ENCODE peak calls at places on chromosomes 13 and 19, in ten cellular contexts. One of them, this sample, is unnamed.

GRCh38 chr13:112066624-112067004 is 335 bp upstream of the SOX1 start:
- DNase-seq in omental fat pad: no peak
- DNase-seq in lower lobe of right lung: peak
- DNase-seq in stomach: no peak
- DNase-seq in choroid plexus epithelial cell: no peak
- DNase-seq in heart left ventricle: no peak
- DNase-seq in heart right ventricle: peak
- DNase-seq in AG04450: no peak
- DNase-seq in A549: no peak
- DNase-seq in GM12864: no peak
- DNase-seq in this sample: no peak

GRCh38 chr13:19089315-19089714 is 92.3 kb downstream of the TUBA3C start:
- DNase-seq in stomach: no peak
- DNase-seq in GM12864: no peak
- DNase-seq in choroid plexus epithelial cell: no peak
- DNase-seq in heart right ventricle: no peak
- DNase-seq in heart left ventricle: no peak
- DNase-seq in A549: peak
- DNase-seq in AG04450: no peak
- DNase-seq in lower lobe of right lung: no peak
- DNase-seq in omental fat pad: no peak
- DNase-seq in this sample: no peak

GRCh38 chr13:24274452-24274971 is 34.9 kb upstream of the C1QTNF9 start:
- DNase-seq in A549: no peak
- DNase-seq in heart left ventricle: peak
- DNase-seq in omental fat pad: no peak
- DNase-seq in stomach: peak
- DNase-seq in choroid plexus epithelial cell: peak
- DNase-seq in GM12864: peak
- DNase-seq in lower lobe of right lung: no peak
- DNase-seq in heart right ventricle: peak
- DNase-seq in AG04450: peak
- DNase-seq in this sample: peak

GRCh38 chr19:2455481-2456300 is 1.1 kb downstream of the LMNB2 start:
- DNase-seq in heart right ventricle: peak
- DNase-seq in GM12864: no peak
- DNase-seq in stomach: peak
- DNase-seq in A549: no peak
- DNase-seq in omental fat pad: peak
- DNase-seq in lower lobe of right lung: peak
- DNase-seq in heart left ventricle: peak
- DNase-seq in choroid plexus epithelial cell: peak
- DNase-seq in AG04450: no peak
- DNase-seq in this sample: peak

GRCh38 chr13:59542303-59542702 is 621.4 kb downstream of the DIAPH3 start:
- DNase-seq in heart right ventricle: no peak
- DNase-seq in stomach: no peak
- DNase-seq in choroid plexus epithelial cell: no peak
- DNase-seq in lower lobe of right lung: no peak
- DNase-seq in AG04450: no peak
- DNase-seq in GM12864: no peak
- DNase-seq in A549: no peak
- DNase-seq in heart left ventricle: no peak
- DNase-seq in omental fat pad: no peak
- DNase-seq in this sample: no peak

GRCh38 chr13:108018371-108018870 is 196.9 kb downstream of the LIG4 start:
- DNase-seq in omental fat pad: no peak
- DNase-seq in GM12864: no peak
- DNase-seq in lower lobe of right lung: no peak
- DNase-seq in choroid plexus epithelial cell: no peak
- DNase-seq in A549: no peak
- DNase-seq in heart left ventricle: no peak
- DNase-seq in AG04450: no peak
- DNase-seq in heart right ventricle: no peak
- DNase-seq in stomach: no peak
- DNase-seq in this sample: no peak

GRCh38 chr19:4654437-4655361 is 15.4 kb downstream of the TNFAIP8L1 start:
- DNase-seq in lower lobe of right lung: no peak
- DNase-seq in choroid plexus epithelial cell: no peak
- DNase-seq in AG04450: no peak
- DNase-seq in omental fat pad: no peak
- DNase-seq in heart right ventricle: no peak
- DNase-seq in GM12864: no peak
- DNase-seq in heart left ventricle: no peak
- DNase-seq in stomach: no peak
- DNase-seq in A549: no peak
- DNase-seq in this sample: no peak

GRCh38 chr13:23463631-23464030 is 30.1 kb upstream of the SACS start:
- DNase-seq in GM12864: no peak
- DNase-seq in lower lobe of right lung: no peak
- DNase-seq in heart left ventricle: no peak
- DNase-seq in heart right ventricle: no peak
- DNase-seq in choroid plexus epithelial cell: no peak
- DNase-seq in AG04450: no peak
- DNase-seq in A549: no peak
- DNase-seq in omental fat pad: no peak
- DNase-seq in stomach: no peak
- DNase-seq in this sample: no peak

GRCh38 chr13:58080806-58081205 is 449.3 kb downstream of the PCDH17 start:
- DNase-seq in lower lobe of right lung: no peak
- DNase-seq in heart right ventricle: no peak
- DNase-seq in AG04450: no peak
- DNase-seq in stomach: no peak
- DNase-seq in heart left ventricle: no peak
- DNase-seq in GM12864: no peak
- DNase-seq in omental fat pad: no peak
- DNase-seq in choroid plexus epithelial cell: no peak
- DNase-seq in A549: no peak
- DNase-seq in this sample: no peak

GRCh38 chr13:32443111-32443510 is 15.2 kb upstream of the N4BP2L1 start:
- DNase-seq in choroid plexus epithelial cell: peak
- DNase-seq in heart left ventricle: no peak
- DNase-seq in GM12864: peak
- DNase-seq in lower lobe of right lung: no peak
- DNase-seq in A549: peak
- DNase-seq in AG04450: no peak
- DNase-seq in omental fat pad: no peak
- DNase-seq in heart right ventricle: no peak
- DNase-seq in stomach: no peak
- DNase-seq in this sample: peak

GRCh38 chr13:72314210-72314609 is 413.2 kb downstream of the MZT1 start:
- DNase-seq in choroid plexus epithelial cell: no peak
- DNase-seq in AG04450: no peak
- DNase-seq in heart left ventricle: no peak
- DNase-seq in lower lobe of right lung: no peak
- DNase-seq in A549: no peak
- DNase-seq in stomach: no peak
- DNase-seq in GM12864: no peak
- DNase-seq in omental fat pad: no peak
- DNase-seq in heart right ventricle: no peak
- DNase-seq in this sample: no peak

GRCh38 chr19:34305221-34306058 is 51.1 kb downstream of the GARRE1 start:
- DNase-seq in heart left ventricle: no peak
- DNase-seq in lower lobe of right lung: no peak
- DNase-seq in omental fat pad: no peak
- DNase-seq in GM12864: no peak
- DNase-seq in choroid plexus epithelial cell: no peak
- DNase-seq in stomach: no peak
- DNase-seq in A549: no peak
- DNase-seq in heart right ventricle: no peak
- DNase-seq in AG04450: no peak
- DNase-seq in this sample: no peak

GRCh38 chr13:53126803-53127202 is 98.2 kb downstream of the OLFM4 start:
- DNase-seq in A549: no peak
- DNase-seq in heart left ventricle: no peak
- DNase-seq in AG04450: no peak
- DNase-seq in stomach: no peak
- DNase-seq in omental fat pad: no peak
- DNase-seq in heart right ventricle: no peak
- DNase-seq in choroid plexus epithelial cell: no peak
- DNase-seq in GM12864: no peak
- DNase-seq in lower lobe of right lung: no peak
- DNase-seq in this sample: no peak

GRCh38 chr19:3397266-3398022 is 31.1 kb downstream of the NFIC start:
- DNase-seq in A549: peak
- DNase-seq in heart right ventricle: no peak
- DNase-seq in lower lobe of right lung: peak
- DNase-seq in AG04450: no peak
- DNase-seq in omental fat pad: no peak
- DNase-seq in GM12864: no peak
- DNase-seq in choroid plexus epithelial cell: no peak
- DNase-seq in heart left ventricle: no peak
- DNase-seq in stomach: peak
- DNase-seq in this sample: no peak

GRCh38 chr13:68099616-68100015 is 869.5 kb upstream of the PCDH9 start:
- DNase-seq in heart right ventricle: no peak
- DNase-seq in GM12864: no peak
- DNase-seq in omental fat pad: no peak
- DNase-seq in A549: peak
- DNase-seq in AG04450: peak
- DNase-seq in stomach: no peak
- DNase-seq in lower lobe of right lung: no peak
- DNase-seq in heart left ventricle: no peak
- DNase-seq in choroid plexus epithelial cell: peak
- DNase-seq in this sample: no peak

DNA sequence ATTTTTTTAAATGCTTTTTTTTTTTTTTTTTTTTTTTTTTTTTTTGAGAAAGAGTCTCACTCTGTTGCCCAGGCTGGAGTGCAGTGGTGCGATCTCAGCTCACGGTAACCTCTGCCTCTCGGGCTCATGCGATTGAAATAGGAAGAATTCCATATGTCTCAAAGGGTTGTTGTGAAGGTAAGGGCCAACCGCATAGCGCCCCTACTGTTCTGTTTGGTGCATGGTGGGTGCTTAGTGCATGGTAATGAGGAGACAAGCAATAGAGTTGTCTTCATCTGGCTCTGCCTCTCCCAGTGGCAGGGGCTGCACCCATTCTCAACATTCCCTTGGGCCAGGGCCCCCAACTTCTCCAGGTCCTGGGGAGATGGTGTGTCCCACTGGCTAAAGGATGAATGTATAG is 68.7 kb downstream of the RASL11A start:
- DNase-seq in stomach: peak
- DNase-seq in omental fat pad: no peak
- DNase-seq in choroid plexus epithelial cell: peak
- DNase-seq in heart right ventricle: no peak
- DNase-seq in AG04450: no peak
- DNase-seq in lower lobe of right lung: no peak
- DNase-seq in GM12864: peak
- DNase-seq in heart left ventricle: no peak
- DNase-seq in A549: peak
- DNase-seq in this sample: peak
- TF ChIP-seq CTCF in stomach: peak
- TF ChIP-seq CTCF in omental fat pad: no peak
- TF ChIP-seq CTCF in choroid plexus epithelial cell: peak
- TF ChIP-seq CTCF in heart right ventricle: peak
- TF ChIP-seq CTCF in AG04450: peak
- TF ChIP-seq CTCF in lower lobe of right lung: peak
- TF ChIP-seq CTCF in GM12864: peak
- TF ChIP-seq CTCF in heart left ventricle: no peak
- TF ChIP-seq CTCF in A549: peak
- TF ChIP-seq CTCF in this sample: peak

DNA sequence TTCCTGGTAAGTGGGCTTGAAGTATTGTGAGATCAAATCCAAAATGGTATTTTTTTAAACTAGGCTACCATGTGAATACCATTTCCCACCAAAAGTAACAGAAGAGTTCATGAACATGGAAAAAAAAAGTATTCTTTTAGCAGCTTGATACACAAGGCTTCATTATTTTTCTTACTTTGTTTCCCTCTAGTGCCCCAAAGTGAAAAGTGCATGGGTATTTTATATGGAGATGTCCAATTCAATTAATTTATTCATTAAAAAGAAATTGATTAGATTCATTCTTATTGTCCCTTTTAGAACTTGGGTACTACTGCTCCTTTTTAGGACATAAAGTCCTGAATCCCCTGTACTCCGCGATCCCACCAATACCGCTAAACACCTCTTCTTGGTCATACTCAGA is 28.6 kb upstream of the SCEL start:
- DNase-seq in heart left ventricle: no peak
- DNase-seq in heart right ventricle: no peak
- DNase-seq in choroid plexus epithelial cell: peak
- DNase-seq in A549: peak
- DNase-seq in lower lobe of right lung: no peak
- DNase-seq in omental fat pad: no peak
- DNase-seq in AG04450: no peak
- DNase-seq in stomach: no peak
- DNase-seq in GM12864: no peak
- DNase-seq in this sample: no peak
- TF ChIP-seq CTCF in heart left ventricle: peak
- TF ChIP-seq CTCF in heart right ventricle: peak
- TF ChIP-seq CTCF in choroid plexus epithelial cell: peak
- TF ChIP-seq CTCF in A549: peak
- TF ChIP-seq CTCF in lower lobe of right lung: peak
- TF ChIP-seq CTCF in omental fat pad: no peak
- TF ChIP-seq CTCF in AG04450: peak
- TF ChIP-seq CTCF in stomach: no peak
- TF ChIP-seq CTCF in GM12864: no peak
- TF ChIP-seq CTCF in this sample: peak

GRCh38 chr19:53078668-53079067 is 24.6 kb downstream of the ZNF160 start:
- DNase-seq in A549: no peak
- DNase-seq in heart left ventricle: no peak
- DNase-seq in stomach: no peak
- DNase-seq in GM12864: no peak
- DNase-seq in heart right ventricle: no peak
- DNase-seq in choroid plexus epithelial cell: no peak
- DNase-seq in lower lobe of right lung: no peak
- DNase-seq in omental fat pad: no peak
- DNase-seq in AG04450: no peak
- DNase-seq in this sample: no peak

GRCh38 chr19:53082929-53083328 is 20.3 kb downstream of the ZNF160 start:
- DNase-seq in stomach: no peak
- DNase-seq in A549: no peak
- DNase-seq in lower lobe of right lung: no peak
- DNase-seq in heart left ventricle: no peak
- DNase-seq in GM12864: no peak
- DNase-seq in heart right ventricle: no peak
- DNase-seq in choroid plexus epithelial cell: no peak
- DNase-seq in omental fat pad: no peak
- DNase-seq in AG04450: no peak
- DNase-seq in this sample: no peak

GRCh38 chr19:53079313-53079924 is 23.8 kb downstream of the ZNF160 start:
- DNase-seq in omental fat pad: no peak
- DNase-seq in heart left ventricle: no peak
- DNase-seq in lower lobe of right lung: no peak
- DNase-seq in heart right ventricle: no peak
- DNase-seq in stomach: no peak
- DNase-seq in AG04450: no peak
- DNase-seq in A549: no peak
- DNase-seq in choroid plexus epithelial cell: no peak
- DNase-seq in GM12864: no peak
- DNase-seq in this sample: no peak

GRCh38 chr19:53076984-53077383 is 26.2 kb downstream of the ZNF160 start:
- DNase-seq in A549: peak
- DNase-seq in stomach: no peak
- DNase-seq in choroid plexus epithelial cell: peak
- DNase-seq in AG04450: no peak
- DNase-seq in GM12864: no peak
- DNase-seq in lower lobe of right lung: no peak
- DNase-seq in omental fat pad: peak
- DNase-seq in heart right ventricle: peak
- DNase-seq in heart left ventricle: no peak
- DNase-seq in this sample: no peak
- TF ChIP-seq CTCF in A549: no peak
- TF ChIP-seq CTCF in stomach: no peak
- TF ChIP-seq CTCF in choroid plexus epithelial cell: peak
- TF ChIP-seq CTCF in AG04450: peak
- TF ChIP-seq CTCF in GM12864: peak
- TF ChIP-seq CTCF in lower lobe of right lung: peak
- TF ChIP-seq CTCF in omental fat pad: no peak
- TF ChIP-seq CTCF in heart right ventricle: peak
- TF ChIP-seq CTCF in heart left ventricle: peak
- TF ChIP-seq CTCF in this sample: no peak

GRCh38 chr19:9945319-9945966 is 9.1 kb upstream of the OLFM2 start:
- DNase-seq in AG04450: peak
- DNase-seq in heart right ventricle: peak
- DNase-seq in GM12864: no peak
- DNase-seq in stomach: peak
- DNase-seq in lower lobe of right lung: peak
- DNase-seq in choroid plexus epithelial cell: peak
- DNase-seq in A549: peak
- DNase-seq in heart left ventricle: peak
- DNase-seq in omental fat pad: peak
- DNase-seq in this sample: no peak
- TF ChIP-seq CTCF in AG04450: peak
- TF ChIP-seq CTCF in heart right ventricle: no peak
- TF ChIP-seq CTCF in GM12864: no peak
- TF ChIP-seq CTCF in stomach: no peak
- TF ChIP-seq CTCF in lower lobe of right lung: peak
- TF ChIP-seq CTCF in choroid plexus epithelial cell: no peak
- TF ChIP-seq CTCF in A549: no peak
- TF ChIP-seq CTCF in heart left ventricle: peak
- TF ChIP-seq CTCF in omental fat pad: no peak
- TF ChIP-seq CTCF in this sample: no peak

This sample was measured in GM10248.